ENCODE peak calls at places on chromosomes 3 and 15, in four cellular contexts. S, V, W and Q are unnamed samples.

GRCh38 chr15:96272427-96272826 is 58.1 kb upstream of the NR2F2 start:
- DNase-seq in S (no peak), V (no peak), W (no peak), Q (no peak)

GRCh38 chr3:11591006-11591360 is 52.7 kb downstream of the VGLL4 start:
- DNase-seq in S (peak), V (no peak), W (no peak), Q (no peak)

GRCh38 chr3:185152433-185153169 is at the start of gene C3orf70:
- DNase-seq in S (peak), V (no peak), W (peak), Q (no peak)

GRCh38 chr3:153372326-153372725 is 210.3 kb downstream of the RAP2B start:
- DNase-seq in S (peak), V (no peak), W (no peak), Q (no peak)

GRCh38 chr15:51260262-51260661 is 78.1 kb downstream of the CYP19A1 start:
- DNase-seq in S (peak), V (no peak), W (no peak), Q (no peak)

GRCh38 chr3:155870945-155871745 is 695 bp downstream of the GMPS start:
- DNase-seq in S (no peak), V (no peak), W (peak), Q (peak)

GRCh38 chr3:111582114-111582461 is 13.1 kb downstream of the ZBED2 start:
- DNase-seq in S (peak), V (no peak), W (no peak), Q (no peak)

GRCh38 chr15:76339302-76340197 is 3.0 kb downstream of the ISL2 start:
- DNase-seq in S (peak), V (no peak), W (no peak), Q (peak)

GRCh38 chr3:116669576-116669975 is 40.0 kb upstream of the TUSC7 start:
- DNase-seq in S (no peak), V (no peak), W (no peak), Q (no peak)

GRCh38 chr15:38564557-38565286 is at the start of gene RASGRP1:
- DNase-seq in S (peak), V (no peak), W (peak), Q (peak)

GRCh38 chr3:42063886-42064285 is 27.3 kb upstream of the TRAK1 start:
- DNase-seq in S (peak), V (no peak), W (no peak), Q (no peak)

GRCh38 chr15:72339777-72340177 is 19.8 kb upstream of the CELF6 start:
- DNase-seq in S (peak), V (peak), W (no peak), Q (no peak)